ENCODE peak calls at places on chromosomes 2 and 18, in six cellular contexts. X, E, K, H, N and J are unnamed samples.

GRCh38 chr2:28206786-28207185 is 185.9 kb upstream of the FOSL2 start:
- DNase-seq in X (no peak), E (no peak), K (no peak), H (no peak), N (no peak), J (no peak)

GRCh38 chr2:70552501-70553333 is 909 bp downstream of the TGFA start:
- DNase-seq in X (peak), E (no peak), K (peak), H (no peak), N (no peak), J (peak)

GRCh38 chr2:176098366-176099158 is 1.0 kb upstream of the HOXD12 start:
- DNase-seq in X (no peak), E (no peak), K (peak), H (no peak), N (no peak), J (peak)

GRCh38 chr2:206846331-206846730 is 80.9 kb downstream of the FASTKD2 start:
- DNase-seq in X (no peak), E (no peak), K (no peak), H (no peak), N (no peak), J (no peak)

GRCh38 chr2:194765723-194766122 is 891.3 kb upstream of the SLC39A10 start:
- DNase-seq in X (no peak), E (no peak), K (no peak), H (no peak), N (no peak), J (no peak)

GRCh38 chr2:16142383-16143361 is 202.3 kb downstream of the MYCN start:
- DNase-seq in X (no peak), E (no peak), K (peak), H (no peak), N (peak), J (no peak)

GRCh38 chr2:118845843-118846666 is 1.4 kb downstream of the EN1 start:
- DNase-seq in X (peak), E (no peak), K (peak), H (no peak), N (no peak), J (peak)

GRCh38 chr2:238389985-238390682 is 36.6 kb upstream of the ASB1 start:
- DNase-seq in X (no peak), E (no peak), K (no peak), H (peak), N (peak), J (no peak)

GRCh38 chr2:159776321-159776720 is 21.7 kb downstream of the CD302 start:
- DNase-seq in X (no peak), E (no peak), K (no peak), H (no peak), N (peak), J (no peak)

GRCh38 chr2:226800941-226801784 is 1.5 kb upstream of the IRS1 start:
- DNase-seq in X (peak), E (peak), K (peak), H (peak), N (no peak), J (peak)

GRCh38 chr2:23069935-23070334 is 315.0 kb upstream of the KLHL29 start:
- DNase-seq in X (no peak), E (no peak), K (no peak), H (no peak), N (no peak), J (no peak)

GRCh38 chr18:48042431-48042830 is 112.0 kb upstream of the SMAD2 start:
- DNase-seq in X (no peak), E (no peak), K (no peak), H (no peak), N (no peak), J (no peak)

GRCh38 chr2:102082591-102083586 is 59.7 kb upstream of the IL1R1 start:
- DNase-seq in X (no peak), E (peak), K (no peak), H (peak), N (peak), J (no peak)

GRCh38 chr2:152089238-152089637 is 9.6 kb downstream of the CACNB4 start:
- DNase-seq in X (no peak), E (no peak), K (no peak), H (no peak), N (no peak), J (no peak)

GRCh38 chr2:10721344-10722251 is at the start of gene ATP6V1C2:
- DNase-seq in X (peak), E (no peak), K (peak), H (no peak), N (peak), J (peak)

GRCh38 chr2:73107211-73107926 is 5.4 kb downstream of the RAB11FIP5 start:
- DNase-seq in X (no peak), E (no peak), K (no peak), H (no peak), N (no peak), J (no peak)

DNA sequence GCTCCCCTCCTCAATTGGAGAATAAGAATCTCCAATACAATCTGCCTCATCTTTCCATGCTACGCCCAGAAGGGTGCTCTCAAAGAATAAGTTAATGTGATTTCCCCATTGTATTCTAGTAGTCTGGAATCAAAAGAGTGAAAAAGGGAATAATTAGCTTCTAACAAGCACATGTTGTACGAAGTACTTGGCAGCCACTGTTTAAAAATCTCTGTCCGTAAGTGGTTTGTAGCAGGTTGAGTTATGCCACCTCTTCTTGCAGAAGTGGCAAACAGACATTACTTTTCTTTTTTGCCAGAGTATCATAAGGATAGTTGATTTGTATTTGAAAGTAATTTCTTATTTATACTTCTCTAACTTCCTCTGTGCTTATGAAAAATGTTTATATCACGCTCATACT is 184.7 kb downstream of the CD226 start:
- DNase-seq in X (no peak), E (no peak), K (no peak), H (no peak), N (no peak), J (no peak)
- H4K91ac ChIP-seq in X (no peak), E (no peak), K (no peak), H (no peak), N (no peak), J (no peak)

GRCh38 chr2:43219383-43220228 is 6.8 kb downstream of the ZFP36L2 start:
- DNase-seq in X (no peak), E (peak), K (peak), H (peak), N (peak), J (peak)
- H4K8ac ChIP-seq in X (peak), E (peak), K (peak), H (peak), N (peak), J (no peak)

GRCh38 chr2:134108124-134108523 is 145.7 kb upstream of the MGAT5 start:
- DNase-seq in X (no peak), E (no peak), K (no peak), H (no peak), N (no peak), J (no peak)

GRCh38 chr2:134109725-134110124 is 144.1 kb upstream of the MGAT5 start:
- DNase-seq in X (no peak), E (no peak), K (no peak), H (no peak), N (no peak), J (no peak)

GRCh38 chr2:134107402-134107801 is 146.5 kb upstream of the MGAT5 start:
- DNase-seq in X (no peak), E (no peak), K (no peak), H (no peak), N (no peak), J (no peak)

GRCh38 chr2:134110532-134110931 is 143.3 kb upstream of the MGAT5 start:
- DNase-seq in X (no peak), E (no peak), K (no peak), H (no peak), N (peak), J (no peak)

DNA sequence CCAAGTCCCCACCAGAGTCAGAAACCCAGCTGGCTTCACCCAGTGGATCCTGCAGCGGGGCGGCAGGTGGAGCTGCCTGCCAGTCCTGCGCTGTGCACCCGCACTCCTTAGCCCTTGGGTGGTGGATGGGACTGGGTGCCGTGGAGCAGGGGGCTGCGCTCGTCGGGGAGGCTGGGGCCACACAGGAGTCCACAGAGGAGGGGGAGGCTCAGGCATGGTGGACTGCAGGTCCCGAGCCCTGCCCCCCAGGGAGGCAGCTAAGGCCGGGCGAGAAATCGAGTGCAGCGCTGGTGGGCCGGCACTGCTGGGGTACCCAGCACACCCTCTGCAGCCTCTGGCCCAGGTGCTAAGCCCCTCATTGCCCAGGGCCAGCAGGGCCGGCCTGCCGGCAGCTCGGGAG is 144.6 kb upstream of the MGAT5 start:
- DNase-seq in X (no peak), E (no peak), K (no peak), H (no peak), N (no peak), J (no peak)
- H4K91ac ChIP-seq in X (no peak), E (no peak), K (no peak), H (no peak), N (no peak), J (no peak)

GRCh38 chr2:116754371-116755101 is 1060.0 kb upstream of the DDX18 start:
- DNase-seq in X (peak), E (no peak), K (peak), H (no peak), N (no peak), J (peak)
- H4K8ac ChIP-seq in X (no peak), E (no peak), K (peak), H (no peak), N (peak), J (no peak)